ENCODE peak calls at places on chromosome 4, in four cellular contexts. U is spleen, I is tibial nerve, N is right lobe of liver. W is an unnamed sample.

GRCh38 chr4:36303430-36304137 is 22.2 kb downstream of the DTHD1 start:
- DNase-seq in I (no peak), U (no peak), N (no peak), W (no peak)

GRCh38 chr4:13988347-13989265 is 361.1 kb upstream of the BOD1L1 start:
- DNase-seq in U (no peak), N (no peak), I (peak; percentile 35), W (no peak)

GRCh38 chr4:9762823-9763475 is 18.5 kb upstream of the DRD5 start:
- DNase-seq in N (no peak), U (no peak), I (peak; percentile 30), W (peak; percentile 85)

GRCh38 chr4:53459548-53459947 is 82.1 kb downstream of the FIP1L1 start:
- DNase-seq in I (no peak), N (no peak), U (no peak), W (peak; percentile 79)

GRCh38 chr4:127214936-127215335 is 417.8 kb upstream of the INTU start:
- DNase-seq in I (no peak), N (no peak), U (no peak), W (no peak)

GRCh38 chr4:154471924-154472323 is 19.7 kb downstream of the DCHS2 start:
- DNase-seq in I (no peak), N (no peak), U (no peak), W (no peak)

GRCh38 chr4:140296871-140297570 is 76.4 kb upstream of the SCOC start:
- DNase-seq in U (no peak), N (no peak), I (no peak), W (no peak)

GRCh38 chr4:2812600-2812932 is 19.7 kb downstream of the SH3BP2 start:
- DNase-seq in U (no peak), N (no peak), I (no peak), W (no peak)

GRCh38 chr4:98747659-98748091 is 89.3 kb upstream of the TSPAN5 start:
- DNase-seq in U (no peak), I (no peak), N (no peak), W (no peak)

GRCh38 chr4:19961092-19961491 is 290.6 kb upstream of the SLIT2 start:
- DNase-seq in N (no peak), U (no peak), I (no peak), W (no peak)

DNA sequence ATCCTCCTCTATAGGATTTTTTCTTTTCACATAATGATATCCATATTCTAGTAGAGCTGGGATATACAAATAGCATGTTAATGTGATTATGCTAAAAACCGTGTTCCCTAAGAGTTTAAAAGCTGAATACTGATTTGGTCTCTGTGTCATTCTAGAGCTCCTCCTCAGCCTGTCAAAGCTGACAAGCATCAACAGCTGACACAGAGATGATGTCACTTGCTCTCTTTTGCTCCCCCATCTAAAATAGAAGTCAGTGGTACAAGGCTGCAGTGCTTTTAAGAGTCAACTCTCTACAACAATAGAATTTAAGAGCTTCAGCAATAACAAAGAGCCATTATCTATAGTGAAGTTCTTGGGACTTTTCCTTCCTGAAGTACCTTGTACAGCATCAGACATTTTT is 17.1 kb upstream of the HERC3 start:
- DNase-seq in U (no peak), N (no peak), I (no peak), W (no peak)
- H3K9me3 ChIP-seq in U (no peaks in the 10 kb centered on the region), N (no peaks in the 10 kb centered on the region), I (no peaks in the 10 kb centered on the region), W (no peaks in the 10 kb centered on the region)

GRCh38 chr4:105797225-105797624 is 88.6 kb downstream of the GSTCD start:
- DNase-seq in N (no peak), U (no peak), I (no peak), W (no peak)
- TF ChIP-seq CTCF in N (no peak), U (no peak), I (no peak), W (no peak)

DNA sequence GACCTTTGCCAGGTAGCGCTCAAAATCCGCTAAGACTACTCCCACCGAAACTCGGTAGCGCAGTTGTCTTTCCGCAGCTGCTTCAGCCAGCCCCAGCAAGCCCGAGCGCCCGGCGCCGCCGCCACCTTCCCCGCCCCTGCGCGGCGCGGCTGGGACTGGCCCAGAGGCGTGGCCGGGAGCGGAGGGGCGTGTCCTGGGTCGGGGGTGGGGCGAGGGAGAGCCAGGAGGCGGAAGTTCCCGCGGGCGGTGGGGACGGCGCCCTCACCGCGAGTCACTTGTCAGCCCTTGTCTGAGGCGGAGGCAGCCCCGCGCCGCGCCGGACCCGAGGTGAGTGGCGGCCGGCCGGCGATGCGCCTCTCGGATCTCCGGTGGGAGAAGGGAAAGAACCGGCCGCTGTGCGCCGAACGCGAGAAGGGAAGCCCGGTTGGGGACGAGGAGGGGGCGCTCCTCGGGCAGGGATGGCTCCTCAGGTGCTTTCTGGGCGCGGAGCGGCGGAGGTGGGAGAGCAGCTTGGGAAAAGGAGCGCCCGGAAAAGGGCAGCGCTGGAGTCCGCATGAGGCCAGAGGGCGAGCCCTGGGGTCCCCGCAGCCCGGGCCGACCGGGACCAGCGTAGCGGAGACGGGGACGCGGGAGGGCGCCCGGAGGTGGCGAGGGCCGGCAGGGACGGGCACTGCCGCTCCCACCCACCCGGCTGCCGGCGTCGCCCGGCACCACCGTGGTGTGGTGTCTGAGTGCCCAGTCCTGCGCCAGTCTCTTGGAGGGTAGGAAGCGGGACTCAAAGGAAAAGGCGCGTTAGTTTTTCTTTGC is at the start of gene PDLIM5:
- DNase-seq in U (peak; percentile 99), I (peak; percentile 78), N (peak; percentile 96), W (peak; percentile 95)
- H3K27ac ChIP-seq in U (peak within 1 kb of the TSS; percentile 62), I (peak within 1 kb of the TSS; percentile 99), N (peak within 1 kb of the TSS; percentile 93), W (peak within 1 kb of the TSS; percentile 99)

DNA sequence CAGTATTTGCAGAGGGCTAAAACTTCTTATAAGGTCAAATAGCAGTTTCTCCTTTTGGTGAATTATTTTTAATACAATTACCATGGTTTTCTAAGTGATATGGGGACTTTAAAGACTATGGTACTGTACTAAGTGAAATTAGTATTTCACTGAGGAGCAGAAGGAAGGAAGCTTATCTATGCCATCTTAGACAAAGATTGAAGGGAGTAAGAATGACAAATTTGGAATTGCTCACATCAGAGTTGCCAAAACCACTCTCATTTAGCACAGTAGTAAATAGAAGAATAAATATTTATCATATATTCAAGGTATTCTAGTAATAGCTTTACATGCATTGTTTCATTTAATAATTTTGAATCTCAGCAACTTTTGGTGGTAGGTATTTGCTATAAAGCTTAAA is 30.4 kb downstream of the SULT1B1 start:
- DNase-seq in I (no peak), N (no peak), U (no peak), W (no peak)
- H3K9me3 ChIP-seq in I (no peaks in the 10 kb centered on the region), N (no peaks in the 10 kb centered on the region), U (no peaks in the 10 kb centered on the region), W (no peaks in the 10 kb centered on the region)

GRCh38 chr4:38144029-38144428 is 183.8 kb downstream of the PTTG2 start:
- DNase-seq in I (no peak), N (no peak), U (no peak), W (no peak)
- TF ChIP-seq CTCF in I (no peak), N (no peak), U (no peak), W (no peak)

GRCh38 chr4:170080496-170080895 is 9.3 kb downstream of the AADAT start:
- DNase-seq in I (no peak), U (no peak), N (no peak), W (no peak)

GRCh38 chr4:170083546-170083945 is 6.2 kb downstream of the AADAT start:
- DNase-seq in U (no peak), N (no peak), I (no peak), W (no peak)

DNA sequence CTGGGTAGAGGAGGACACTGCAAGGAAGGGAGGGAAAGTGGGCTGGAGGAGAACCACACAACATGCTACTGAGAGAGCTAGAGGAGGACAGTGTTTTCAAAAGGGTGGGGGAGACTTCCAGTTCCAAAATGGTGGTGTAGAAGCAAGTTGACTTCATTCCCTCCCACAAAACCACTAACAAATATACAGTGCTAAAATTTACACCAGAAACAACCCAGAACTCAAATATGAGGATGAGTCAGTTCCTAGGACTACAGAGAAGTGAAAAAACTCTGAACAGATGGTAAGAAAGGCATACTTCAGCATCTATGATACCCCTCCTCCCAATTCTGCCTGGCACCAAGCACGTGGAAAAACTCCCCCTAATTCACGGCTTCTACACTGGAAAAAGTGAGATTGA is 9.8 kb downstream of the AADAT start:
- DNase-seq in N (no peak), I (no peak), U (no peak), W (no peak)
- H3K27ac ChIP-seq in N (no peak overlapping the region), I (no peak overlapping the region), U (no peak overlapping the region), W (no peak overlapping the region)

GRCh38 chr4:110619001-110619350 is 3.9 kb downstream of the PITX2 start:
- DNase-seq in U (no peak), I (no peak), N (no peak), W (no peak)

GRCh38 chr4:110619401-110620247 is 3.3 kb downstream of the PITX2 start:
- DNase-seq in N (no peak), U (no peak), I (no peak), W (peak; percentile 39)

GRCh38 chr4:110617095-110617494 is 5.8 kb downstream of the PITX2 start:
- DNase-seq in N (no peak), I (no peak), U (no peak), W (no peak)

GRCh38 chr4:110616162-110617062 is 6.5 kb downstream of the PITX2 start:
- DNase-seq in I (no peak), U (no peak), N (no peak), W (no peak)

GRCh38 chr4:110618091-110619000 is 4.5 kb downstream of the PITX2 start:
- DNase-seq in I (no peak), N (no peak), U (no peak), W (no peak)
- H3K9me3 ChIP-seq in I (no peaks in the 10 kb centered on the region), N (no peaks in the 10 kb centered on the region), U (no peaks in the 10 kb centered on the region), W (no peaks in the 10 kb centered on the region)

GRCh38 chr4:21879187-21879586 is 69.4 kb downstream of the KCNIP4 start:
- DNase-seq in U (no peak), N (no peak), I (no peak), W (peak; percentile 32)
- TF ChIP-seq CTCF in U (no peak), N (no peak), I (no peak), W (peak; percentile 17)

GRCh38 chr4:118790544-118790943 is 45.4 kb downstream of the SEC24D start:
- DNase-seq in I (no peak), N (no peak), U (no peak), W (no peak)
- H3K27ac ChIP-seq in I (no peak overlapping the region), N (no peak overlapping the region), U (no peak overlapping the region), W (no peak overlapping the region)